ENCODE peak calls at places on chromosomes 13 and 19, in nine cellular contexts. N is HCEC 1CT; C is HAP-1; K is lower leg skin; B is WTC11; H is left colon; L is T-helper 2 cell; M is activated naive CD4-positive, alpha-beta T cell; F is NCI-H345. P is an unnamed sample.

GRCh38 chr19:32692727-32693061 is 1.1 kb downstream of the NUDT19 start:
- DNase-seq in N (no peak), C (no peak), K (no peak), B (no peak), H (peak), L (no peak), M (no peak), F (no peak), P (no peak)

GRCh38 chr13:49457221-49457620 is 13.1 kb downstream of the SETDB2 start:
- DNase-seq in N (peak), C (no peak), K (no peak), B (no peak), H (no peak), L (no peak), M (no peak), F (no peak), P (no peak)

GRCh38 chr13:58979851-58980250 is 1183.9 kb downstream of the DIAPH3 start:
- DNase-seq in N (no peak), C (no peak), K (no peak), B (no peak), H (no peak), L (no peak), M (no peak), F (no peak), P (no peak)

GRCh38 chr13:25945596-25945995 is 106.2 kb downstream of the SHISA2 start:
- DNase-seq in N (no peak), C (no peak), K (no peak), B (no peak), H (no peak), L (no peak), M (no peak), F (no peak), P (peak)

GRCh38 chr19:42048992-42049391 is 21.0 kb downstream of the GRIK5 start:
- DNase-seq in N (no peak), C (no peak), K (no peak), B (no peak), H (peak), L (no peak), M (no peak), F (peak), P (no peak)

GRCh38 chr13:44853641-44854040 is 135.6 kb downstream of the NUFIP1 start:
- DNase-seq in N (no peak), C (no peak), K (peak), B (no peak), H (peak), L (no peak), M (no peak), F (peak), P (no peak)

GRCh38 chr13:89375839-89376238 is 1704.7 kb downstream of the SLITRK5 start:
- DNase-seq in N (peak), C (no peak), K (no peak), B (no peak), H (no peak), L (no peak), M (no peak), F (no peak), P (peak)

GRCh38 chr13:113139580-113139979 is 17.0 kb downstream of the F10 start:
- DNase-seq in N (no peak), C (no peak), K (no peak), B (no peak), H (no peak), L (no peak), M (no peak), F (no peak), P (no peak)

GRCh38 chr19:843836-844299 is 3.1 kb downstream of the PRTN3 start:
- DNase-seq in N (no peak), C (no peak), K (no peak), B (no peak), H (no peak), L (no peak), M (no peak), F (no peak), P (no peak)

GRCh38 chr13:99908129-99908805 is 63.3 kb downstream of the ZIC5 start:
- DNase-seq in N (no peak), C (no peak), K (no peak), B (no peak), H (no peak), L (no peak), M (no peak), F (peak), P (no peak)

GRCh38 chr13:33649212-33649917 is 168.6 kb upstream of the RFC3 start:
- DNase-seq in N (no peak), C (no peak), K (no peak), B (no peak), H (no peak), L (no peak), M (no peak), F (no peak), P (no peak)

GRCh38 chr13:96848275-96848674 is 146.0 kb downstream of the OXGR1 start:
- DNase-seq in N (no peak), C (no peak), K (no peak), B (no peak), H (no peak), L (no peak), M (no peak), F (no peak), P (no peak)

GRCh38 chr13:30191491-30192100 is 115.8 kb downstream of the KATNAL1 start:
- DNase-seq in N (peak), C (no peak), K (no peak), B (no peak), H (no peak), L (no peak), M (no peak), F (no peak), P (no peak)

GRCh38 chr19:5623397-5624153 is 692 bp downstream of the SAFB start:
- DNase-seq in N (no peak), C (no peak), K (no peak), B (no peak), H (peak), L (no peak), M (no peak), F (no peak), P (peak)

GRCh38 chr19:40302224-40303011 is 17.3 kb upstream of the AKT2 start:
- DNase-seq in N (no peak), C (no peak), K (no peak), B (no peak), H (no peak), L (no peak), M (no peak), F (no peak), P (no peak)

GRCh38 chr19:21483589-21484170 is 21.7 kb upstream of the ZNF429 start:
- DNase-seq in N (no peak), C (no peak), K (no peak), B (peak), H (peak), L (peak), M (peak), F (no peak), P (no peak)

GRCh38 chr19:31648347-31648746 is 299.1 kb upstream of the TSHZ3 start:
- DNase-seq in N (no peak), C (no peak), K (no peak), B (no peak), H (no peak), L (no peak), M (no peak), F (no peak), P (peak)

GRCh38 chr13:97359181-97360057 is 74.5 kb upstream of the RAP2A start:
- DNase-seq in N (peak), C (peak), K (peak), B (peak), H (no peak), L (no peak), M (peak), F (peak), P (peak)

GRCh38 chr13:23980160-23980551 is 82.9 kb upstream of the C1QTNF9B start:
- DNase-seq in N (peak), C (peak), K (peak), B (peak), H (peak), L (peak), M (peak), F (peak), P (peak)

GRCh38 chr13:73411067-73411809 is 352.4 kb downstream of the KLF5 start:
- DNase-seq in N (no peak), C (no peak), K (no peak), B (no peak), H (no peak), L (no peak), M (no peak), F (no peak), P (no peak)

GRCh38 chr13:99590519-99591011 is 89.3 kb downstream of the TM9SF2 start:
- DNase-seq in N (no peak), C (no peak), K (no peak), B (no peak), H (no peak), L (no peak), M (no peak), F (no peak), P (no peak)